ENCODE peak calls at places on chromosomes 3 and 15, in nine cellular contexts. P, W, I, X, Q, K, U, L and Y are unnamed samples.
A peak's percentile ranks its signal among the peaks of the same experiment; 100 is the strongest.

GRCh38 chr3:126883241-126883640 is 99.7 kb upstream of the PLXNA1 start:
- DNase-seq in U (no peak), P (peak; percentile 71), K (peak; percentile 25), Q (no peak), W (no peak), I (no peak), X (peak; percentile 28), L (no peak), Y (no peak)

GRCh38 chr3:14472471-14473351 is 67.4 kb downstream of the GRIP2 start:
- DNase-seq in I (peak; percentile 29), L (no peak), W (peak; percentile 82), Q (no peak), U (no peak), X (no peak), P (peak; percentile 96), K (peak; percentile 99), Y (no peak)

GRCh38 chr3:50260027-50260941 is 8.7 kb upstream of the SEMA3B start:
- DNase-seq in P (peak; percentile 85), I (peak; percentile 92), U (peak; percentile 43), Q (peak; percentile 98), W (peak; percentile 92), K (peak; percentile 91), L (peak; percentile 81), X (peak; percentile 91), Y (peak; percentile 82)

GRCh38 chr3:132629928-132630327 is 29.7 kb downstream of the ACAD11 start:
- DNase-seq in W (peak; percentile 73), I (no peak), U (no peak), X (no peak), P (peak; percentile 78), L (no peak), K (peak; percentile 79), Q (no peak), Y (no peak)

GRCh38 chr3:31053299-31053698 is 158.8 kb upstream of the GADL1 start:
- DNase-seq in W (no peak), P (no peak), U (no peak), Q (no peak), L (no peak), I (no peak), X (no peak), K (no peak), Y (no peak)

GRCh38 chr15:27889258-27889657 is 209.9 kb downstream of the OCA2 start:
- DNase-seq in I (no peak), W (no peak), U (no peak), Q (no peak), X (no peak), L (no peak), P (no peak), K (no peak), Y (no peak)

GRCh38 chr15:38229700-38230099 is 22.9 kb upstream of the SPRED1 start:
- DNase-seq in I (no peak), L (no peak), U (no peak), W (no peak), Q (no peak), K (peak; percentile 28), P (peak; percentile 69), X (no peak), Y (no peak)

GRCh38 chr3:187112934-187113793 is 26.1 kb downstream of the RPL39L start:
- DNase-seq in P (peak; percentile 55), L (peak; percentile 45), Q (no peak), W (peak; percentile 52), X (no peak), K (peak; percentile 23), I (no peak), U (no peak), Y (peak; percentile 34)

GRCh38 chr15:98731712-98732450 is 83.5 kb downstream of the IGF1R start:
- DNase-seq in I (no peak), X (no peak), P (no peak), K (no peak), W (no peak), L (no peak), U (no peak), Q (no peak), Y (no peak)

GRCh38 chr15:36156855-36157521 is 422.4 kb upstream of the CDIN1 start:
- DNase-seq in U (no peak), I (no peak), W (no peak), P (peak; percentile 75), K (peak; percentile 66), Q (peak; percentile 49), X (peak; percentile 28), L (no peak), Y (no peak)

GRCh38 chr3:186220886-186221285 is 112.0 kb upstream of the ETV5 start:
- DNase-seq in X (peak; percentile 35), L (no peak), W (no peak), K (no peak), I (no peak), Q (peak; percentile 47), U (no peak), P (peak; percentile 33), Y (no peak)

GRCh38 chr3:169218314-169218983 is 445.1 kb downstream of the MECOM start:
- DNase-seq in K (peak; percentile 69), U (no peak), X (peak; percentile 37), W (peak; percentile 96), L (no peak), P (peak; percentile 45), I (peak; percentile 57), Q (peak; percentile 33), Y (no peak)